ENCODE peak calls at places on chromosome 4, in six cellular contexts. U is ovary, H is stomach, T is upper lobe of left lung, Z is sigmoid colon, O is tibial nerve. E is an unnamed sample.

GRCh38 chr4:127829014-127829413 is 46.9 kb downstream of the HSPA4L start:
- DNase-seq in U (no peak), H (no peak), T (no peak), Z (no peak), O (no peak), E (no peak)

GRCh38 chr4:45477311-45477733 is 646.5 kb downstream of the GABRG1 start:
- DNase-seq in U (no peak), H (no peak), T (no peak), Z (no peak), O (no peak), E (no peak)

GRCh38 chr4:101649790-101650450 is 140.6 kb upstream of the BANK1 start:
- DNase-seq in U (no peak), H (no peak), T (no peak), Z (no peak), O (no peak), E (no peak)

GRCh38 chr4:184287697-184288255 is 70.1 kb upstream of the ENPP6 start:
- DNase-seq in U (no peak), H (peak), T (peak), Z (no peak), O (peak), E (peak)

GRCh38 chr4:1516881-1517480 is 110.7 kb upstream of the NKX1-1 start:
- DNase-seq in U (no peak), H (no peak), T (no peak), Z (peak), O (no peak), E (no peak)

GRCh38 chr4:168514249-168514852 is 17.5 kb downstream of the PALLD start:
- DNase-seq in U (no peak), H (no peak), T (no peak), Z (no peak), O (no peak), E (no peak)

GRCh38 chr4:121951570-121952110 is at the start of gene TRPC3:
- DNase-seq in U (peak), H (peak), T (no peak), Z (peak), O (no peak), E (peak)

GRCh38 chr4:140158234-140159030 is 4.4 kb upstream of the MAML3 start:
- DNase-seq in U (no peak), H (peak), T (peak), Z (no peak), O (no peak), E (peak)

GRCh38 chr4:94978904-94979303 is 221.1 kb downstream of the BMPR1B start:
- DNase-seq in U (no peak), H (no peak), T (no peak), Z (no peak), O (no peak), E (no peak)

GRCh38 chr4:98932539-98932938 is 3.6 kb upstream of the EIF4E start:
- DNase-seq in U (no peak), H (no peak), T (no peak), Z (no peak), O (no peak), E (no peak)

GRCh38 chr4:89416968-89417367 is 109.4 kb upstream of the GPRIN3 start:
- DNase-seq in U (no peak), H (no peak), T (no peak), Z (no peak), O (no peak), E (no peak)

GRCh38 chr4:41400296-41400695 is 137.7 kb upstream of the LIMCH1 start:
- DNase-seq in U (no peak), H (no peak), T (no peak), Z (no peak), O (no peak), E (no peak)

GRCh38 chr4:71732706-71733105 is 51.2 kb downstream of the GC start:
- DNase-seq in U (no peak), H (no peak), T (no peak), Z (no peak), O (no peak), E (no peak)

GRCh38 chr4:40837094-40837870 is 87.5 kb downstream of the NSUN7 start:
- DNase-seq in U (no peak), H (no peak), T (no peak), Z (peak), O (no peak), E (no peak)

GRCh38 chr4:4866833-4867744 is 7.6 kb downstream of the MSX1 start:
- DNase-seq in U (peak), H (no peak), T (no peak), Z (no peak), O (no peak), E (no peak)

GRCh38 chr4:23887989-23888388 is 1.9 kb downstream of the PPARGC1A start:
- DNase-seq in U (no peak), H (no peak), T (no peak), Z (no peak), O (no peak), E (no peak)

GRCh38 chr4:23887173-23887572 is 2.7 kb downstream of the PPARGC1A start:
- DNase-seq in U (no peak), H (no peak), T (no peak), Z (no peak), O (no peak), E (no peak)

GRCh38 chr4:23889814-23890269 is at the start of gene PPARGC1A:
- DNase-seq in U (peak), H (peak), T (peak), Z (peak), O (peak), E (peak)

GRCh38 chr4:23889368-23889767 is 479 bp downstream of the PPARGC1A start:
- DNase-seq in U (no peak), H (no peak), T (no peak), Z (no peak), O (no peak), E (no peak)

GRCh38 chr4:23888421-23889319 is 1.2 kb downstream of the PPARGC1A start:
- DNase-seq in U (no peak), H (no peak), T (no peak), Z (peak), O (peak), E (no peak)
- TF ChIP-seq POLR2A in U (no peak), H (no peak), T (no peak), Z (no peak), O (no peak), E (peak)

DNA sequence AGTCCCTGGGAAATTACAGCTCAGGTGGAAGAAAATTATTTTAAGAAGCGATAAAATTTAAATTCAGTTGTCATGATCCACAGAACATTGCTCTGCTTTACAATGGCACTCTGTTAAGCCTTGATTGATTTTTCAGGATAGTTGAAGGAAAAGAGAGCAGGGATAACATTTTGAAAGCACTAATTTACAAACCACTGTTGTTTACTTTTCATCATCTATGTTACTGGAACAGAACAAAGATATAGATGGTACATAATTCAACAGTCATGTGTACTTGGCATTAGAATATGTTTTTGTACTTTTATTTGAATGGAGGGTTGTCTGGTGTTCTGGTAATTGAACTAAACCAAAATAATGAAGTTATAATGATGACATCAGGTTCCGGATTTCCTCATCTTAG is 2.6 kb upstream of the ODAM start:
- DNase-seq in U (no peak), H (no peak), T (no peak), Z (no peak), O (no peak), E (no peak)
- TF ChIP-seq EP300 in U (no peak), H (no peak), T (no peak), Z (no peak), O (no peak), E (no peak)

GRCh38 chr4:37891221-37892159 is 606 bp downstream of the TBC1D1 start:
- DNase-seq in U (peak), H (peak), T (peak), Z (peak), O (peak), E (peak)
- TF ChIP-seq POLR2A in U (no peak), H (no peak), T (no peak), Z (no peak), O (no peak), E (no peak)

GRCh38 chr4:138405439-138405838 is 163.3 kb upstream of the SLC7A11 start:
- DNase-seq in U (no peak), H (no peak), T (peak), Z (no peak), O (no peak), E (no peak)
- TF ChIP-seq EP300 in U (no peak), H (no peak), T (no peak), Z (no peak), O (no peak), E (no peak)

GRCh38 chr4:182878633-182879495 is 38.3 kb downstream of the DCTD start:
- DNase-seq in U (no peak), H (no peak), T (no peak), Z (peak), O (no peak), E (no peak)

GRCh38 chr4:182883351-182883750 is 33.8 kb downstream of the DCTD start:
- DNase-seq in U (no peak), H (no peak), T (no peak), Z (peak), O (no peak), E (no peak)

GRCh38 chr4:182881928-182882327 is 35.3 kb downstream of the DCTD start:
- DNase-seq in U (peak), H (peak), T (no peak), Z (peak), O (no peak), E (no peak)

GRCh38 chr4:182879913-182880312 is 37.3 kb downstream of the DCTD start:
- DNase-seq in U (no peak), H (no peak), T (peak), Z (peak), O (no peak), E (no peak)

DNA sequence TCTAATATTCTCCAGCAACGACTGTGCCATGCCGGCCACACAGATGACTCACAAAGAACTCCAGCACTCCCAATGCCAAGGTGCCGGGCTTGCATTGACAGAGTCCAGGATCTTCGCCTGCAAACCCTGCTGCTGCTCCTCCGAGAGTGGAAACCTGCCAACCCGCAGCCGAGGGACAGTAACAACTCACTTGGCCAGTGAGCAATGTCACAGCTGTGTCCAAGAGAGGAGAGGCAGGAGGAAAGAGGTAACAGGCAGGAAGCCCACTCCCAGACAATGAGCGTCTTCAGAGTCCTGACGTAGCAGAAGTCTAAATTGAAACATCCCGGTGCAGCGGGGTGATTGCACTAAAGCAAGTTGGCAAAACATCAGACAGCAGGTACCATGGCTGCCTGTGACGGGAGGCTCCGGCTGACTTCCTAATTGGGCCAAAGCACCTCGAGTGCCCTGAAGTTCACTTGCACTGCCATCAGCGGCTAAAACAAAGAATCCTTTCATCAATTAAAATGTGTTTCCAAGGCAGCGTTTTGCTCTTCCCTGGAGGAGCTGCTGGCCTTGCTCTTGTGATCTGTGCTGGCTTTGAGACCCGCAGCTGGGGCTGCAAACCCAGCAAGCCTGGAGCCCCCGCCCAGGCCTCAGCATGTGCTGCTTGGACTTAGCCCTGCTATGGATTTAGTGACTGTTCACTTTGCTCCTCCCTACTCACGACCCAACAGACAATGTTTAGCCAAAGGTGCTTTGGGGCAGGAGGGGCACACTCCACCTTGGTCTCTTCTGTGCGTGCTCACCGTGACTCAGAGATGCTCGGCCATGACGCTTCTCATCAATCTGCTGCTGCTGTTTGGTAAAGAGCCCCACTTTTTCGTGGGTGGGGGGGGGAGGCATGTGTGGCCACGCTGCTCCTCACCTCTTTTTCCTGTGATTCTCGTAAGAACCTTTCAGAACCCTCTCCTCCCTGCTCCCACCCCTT is 36.5 kb downstream of the DCTD start:
- DNase-seq in U (no peak), H (peak), T (peak), Z (peak), O (no peak), E (peak)
- TF ChIP-seq POLR2A in U (no peak), H (no peak), T (no peak), Z (no peak), O (no peak), E (no peak)

GRCh38 chr4:90718926-90719325 is 591.7 kb downstream of the CCSER1 start:
- DNase-seq in U (no peak), H (no peak), T (no peak), Z (no peak), O (no peak), E (no peak)
- TF ChIP-seq EP300 in U (no peak), H (no peak), T (no peak), Z (no peak), O (no peak), E (no peak)

DNA sequence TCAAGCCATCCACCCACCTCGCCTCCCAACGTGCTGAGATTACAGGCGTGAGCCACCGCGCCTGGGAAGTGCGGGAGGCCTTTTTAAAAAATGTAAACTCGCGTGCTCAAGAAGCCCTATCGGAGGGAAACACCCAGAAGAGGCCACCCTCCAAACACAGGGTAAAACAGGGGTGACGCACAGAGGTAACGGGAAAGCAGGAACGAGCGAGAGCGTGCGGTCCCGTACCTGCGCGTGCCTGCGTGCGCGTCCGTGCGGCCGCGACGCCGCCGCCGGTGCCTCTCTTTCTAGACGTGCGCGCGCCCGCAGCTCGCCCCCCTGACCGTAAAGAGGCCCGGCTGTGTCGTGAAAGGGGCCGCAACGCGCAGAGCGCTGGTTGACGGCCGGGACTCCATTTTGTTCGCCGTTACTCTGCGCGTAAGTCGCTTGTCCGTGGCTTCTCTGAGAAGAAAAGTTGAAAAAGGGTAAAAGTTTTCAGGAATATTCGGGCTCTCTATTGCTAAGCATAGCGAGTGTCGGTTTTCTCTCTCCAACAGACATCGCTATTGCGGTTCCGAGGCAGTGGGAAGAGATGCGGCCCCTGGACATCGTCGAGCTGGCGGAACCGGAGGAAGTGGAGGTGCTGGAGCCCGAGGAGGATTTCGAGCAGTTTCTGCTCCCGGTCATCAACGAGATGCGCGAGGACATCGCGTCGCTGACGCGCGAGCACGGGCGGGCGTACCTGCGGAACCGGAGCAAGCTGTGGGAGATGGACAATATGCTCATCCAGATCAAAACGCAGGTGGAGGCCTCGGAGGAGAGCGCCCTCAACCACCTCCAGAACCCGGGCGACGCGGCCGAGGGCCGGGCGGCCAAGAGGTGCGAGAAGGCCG is at the start of gene MRFAP1:
- DNase-seq in U (peak), H (peak), T (peak), Z (peak), O (peak), E (peak)
- TF ChIP-seq POLR2A in U (peak), H (no peak), T (peak), Z (peak), O (peak), E (peak)

GRCh38 chr4:185344743-185345538 is 50.8 kb downstream of the LRP2BP start:
- DNase-seq in U (no peak), H (no peak), T (no peak), Z (no peak), O (no peak), E (no peak)

GRCh38 chr4:185341841-185342240 is 53.9 kb downstream of the LRP2BP start:
- DNase-seq in U (no peak), H (no peak), T (no peak), Z (no peak), O (no peak), E (no peak)

GRCh38 chr4:185341377-185341776 is 54.3 kb downstream of the LRP2BP start:
- DNase-seq in U (no peak), H (no peak), T (no peak), Z (no peak), O (no peak), E (no peak)

GRCh38 chr4:185346975-185347601 is 48.6 kb downstream of the LRP2BP start:
- DNase-seq in U (no peak), H (no peak), T (no peak), Z (no peak), O (no peak), E (no peak)

GRCh38 chr4:185343726-185344581 is 51.8 kb downstream of the LRP2BP start:
- DNase-seq in U (no peak), H (no peak), T (no peak), Z (peak), O (peak), E (peak)
- TF ChIP-seq EP300 in U (no peak), H (no peak), T (no peak), Z (peak), O (no peak), E (peak)

GRCh38 chr4:80197132-80197573 is at the start of gene PRDM8:
- DNase-seq in U (no peak), H (no peak), T (no peak), Z (peak), O (no peak), E (no peak)
- TF ChIP-seq POLR2A in U (no peak), H (no peak), T (no peak), Z (no peak), O (no peak), E (no peak)

GRCh38 chr4:73726000-73726399 is 14.4 kb upstream of the CXCL8 start:
- DNase-seq in U (no peak), H (no peak), T (no peak), Z (no peak), O (no peak), E (no peak)
- TF ChIP-seq EP300 in U (no peak), H (no peak), T (no peak), Z (no peak), O (peak), E (no peak)

E was measured in transverse colon.